ENCODE peak calls at places on chromosomes 7 and 10, in seven cellular contexts. One of them, this sample, is unnamed.

GRCh38 chr7:78742694-78743093 is 710.8 kb downstream of the MAGI2 start:
- DNase-seq in epithelial cell of esophagus: no peak
- DNase-seq in A549: no peak
- DNase-seq in brain microvascular endothelial cell: no peak
- DNase-seq in A673: no peak
- DNase-seq in left ventricle myocardium inferior: no peak
- DNase-seq in choroid plexus epithelial cell: no peak
- DNase-seq in this sample: no peak

GRCh38 chr10:94194256-94194655 is 168.5 kb downstream of the NOC3L start:
- DNase-seq in A673: peak; percentile 22
- DNase-seq in left ventricle myocardium inferior: no peak
- DNase-seq in epithelial cell of esophagus: peak; percentile 82
- DNase-seq in A549: peak; percentile 35
- DNase-seq in brain microvascular endothelial cell: peak; percentile 49
- DNase-seq in choroid plexus epithelial cell: peak; percentile 56
- DNase-seq in this sample: no peak

GRCh38 chr7:28564755-28565374 is 152.5 kb downstream of the CREB5 start:
- DNase-seq in brain microvascular endothelial cell: no peak
- DNase-seq in choroid plexus epithelial cell: no peak
- DNase-seq in A673: no peak
- DNase-seq in A549: no peak
- DNase-seq in left ventricle myocardium inferior: no peak
- DNase-seq in epithelial cell of esophagus: no peak
- DNase-seq in this sample: no peak

GRCh38 chr7:30559566-30559965 is 35.1 kb upstream of the GARS1 start:
- DNase-seq in epithelial cell of esophagus: peak; percentile 62
- DNase-seq in A549: no peak
- DNase-seq in brain microvascular endothelial cell: no peak
- DNase-seq in choroid plexus epithelial cell: no peak
- DNase-seq in left ventricle myocardium inferior: no peak
- DNase-seq in A673: no peak
- DNase-seq in this sample: no peak

GRCh38 chr7:110813986-110814385 is 276.9 kb upstream of the LRRN3 start:
- DNase-seq in epithelial cell of esophagus: no peak
- DNase-seq in brain microvascular endothelial cell: no peak
- DNase-seq in A549: no peak
- DNase-seq in left ventricle myocardium inferior: no peak
- DNase-seq in A673: no peak
- DNase-seq in choroid plexus epithelial cell: no peak
- DNase-seq in this sample: no peak

GRCh38 chr7:18497800-18498199 is 2.3 kb downstream of the HDAC9 start:
- DNase-seq in choroid plexus epithelial cell: no peak
- DNase-seq in A673: no peak
- DNase-seq in A549: no peak
- DNase-seq in left ventricle myocardium inferior: no peak
- DNase-seq in epithelial cell of esophagus: no peak
- DNase-seq in brain microvascular endothelial cell: no peak
- DNase-seq in this sample: no peak

GRCh38 chr7:76108540-76109233 is 60.8 kb downstream of the MDH2 start:
- DNase-seq in A673: no peak
- DNase-seq in left ventricle myocardium inferior: no peak
- DNase-seq in epithelial cell of esophagus: peak; percentile 60
- DNase-seq in A549: peak; percentile 94
- DNase-seq in choroid plexus epithelial cell: peak; percentile 56
- DNase-seq in brain microvascular endothelial cell: peak; percentile 53
- DNase-seq in this sample: no peak

GRCh38 chr10:14556285-14556956 is 218.3 kb downstream of the FAM107B start:
- DNase-seq in left ventricle myocardium inferior: no peak
- DNase-seq in A673: no peak
- DNase-seq in A549: peak; percentile 48
- DNase-seq in choroid plexus epithelial cell: peak; percentile 73
- DNase-seq in brain microvascular endothelial cell: peak; percentile 60
- DNase-seq in epithelial cell of esophagus: no peak
- DNase-seq in this sample: no peak

GRCh38 chr10:71725998-71726672 is 6.6 kb upstream of the C10orf105 start:
- DNase-seq in A673: no peak
- DNase-seq in choroid plexus epithelial cell: peak; percentile 62
- DNase-seq in brain microvascular endothelial cell: peak; percentile 38
- DNase-seq in epithelial cell of esophagus: peak; percentile 27
- DNase-seq in left ventricle myocardium inferior: no peak
- DNase-seq in A549: peak; percentile 55
- DNase-seq in this sample: no peak

GRCh38 chr7:77651544-77652162 is 44.6 kb upstream of the RSBN1L start:
- DNase-seq in brain microvascular endothelial cell: peak; percentile 29
- DNase-seq in choroid plexus epithelial cell: peak; percentile 66
- DNase-seq in epithelial cell of esophagus: peak; percentile 37
- DNase-seq in left ventricle myocardium inferior: no peak
- DNase-seq in A549: peak; percentile 32
- DNase-seq in A673: peak; percentile 58
- DNase-seq in this sample: no peak

GRCh38 chr7:159078911-159079270 is 65.8 kb downstream of the VIPR2 start:
- DNase-seq in left ventricle myocardium inferior: no peak
- DNase-seq in epithelial cell of esophagus: no peak
- DNase-seq in choroid plexus epithelial cell: no peak
- DNase-seq in brain microvascular endothelial cell: no peak
- DNase-seq in A549: no peak
- DNase-seq in A673: no peak
- DNase-seq in this sample: no peak

GRCh38 chr7:151056286-151057037 is 1.2 kb downstream of the CDK5 start:
- DNase-seq in A673: no peak
- DNase-seq in brain microvascular endothelial cell: no peak
- DNase-seq in left ventricle myocardium inferior: no peak
- DNase-seq in epithelial cell of esophagus: peak; percentile 47
- DNase-seq in choroid plexus epithelial cell: no peak
- DNase-seq in A549: no peak
- DNase-seq in this sample: no peak

GRCh38 chr10:103470755-103471653 is 8.0 kb downstream of the CALHM3 start:
- DNase-seq in epithelial cell of esophagus: no peak
- DNase-seq in A673: no peak
- DNase-seq in brain microvascular endothelial cell: no peak
- DNase-seq in left ventricle myocardium inferior: no peak
- DNase-seq in A549: no peak
- DNase-seq in choroid plexus epithelial cell: no peak
- DNase-seq in this sample: no peak

GRCh38 chr10:97939446-97939990 is 89.9 kb downstream of the GOLGA7B start:
- DNase-seq in epithelial cell of esophagus: peak; percentile 42
- DNase-seq in left ventricle myocardium inferior: no peak
- DNase-seq in A673: no peak
- DNase-seq in choroid plexus epithelial cell: no peak
- DNase-seq in A549: no peak
- DNase-seq in brain microvascular endothelial cell: no peak
- DNase-seq in this sample: no peak

GRCh38 chr10:32982293-32982709 is 24.3 kb upstream of the ITGB1 start:
- DNase-seq in epithelial cell of esophagus: peak; percentile 72
- DNase-seq in left ventricle myocardium inferior: no peak
- DNase-seq in A673: no peak
- DNase-seq in choroid plexus epithelial cell: peak; percentile 90
- DNase-seq in brain microvascular endothelial cell: peak; percentile 94
- DNase-seq in A549: peak; percentile 93
- DNase-seq in this sample: no peak

GRCh38 chr10:60549686-60550085 is 160.0 kb upstream of the ANK3 start:
- DNase-seq in left ventricle myocardium inferior: no peak
- DNase-seq in brain microvascular endothelial cell: no peak
- DNase-seq in choroid plexus epithelial cell: peak; percentile 70
- DNase-seq in A673: peak; percentile 51
- DNase-seq in epithelial cell of esophagus: peak; percentile 65
- DNase-seq in A549: peak; percentile 48
- DNase-seq in this sample: no peak
- TF ChIP-seq CTCF in left ventricle myocardium inferior: peak; percentile 51
- TF ChIP-seq CTCF in brain microvascular endothelial cell: peak; percentile 33
- TF ChIP-seq CTCF in choroid plexus epithelial cell: peak; percentile 53
- TF ChIP-seq CTCF in A673: peak; percentile 60
- TF ChIP-seq CTCF in epithelial cell of esophagus: peak; percentile 56
- TF ChIP-seq CTCF in A549: peak; percentile 58
- TF ChIP-seq CTCF in this sample: no peak

GRCh38 chr10:67433276-67433675 is 262.7 kb downstream of the CTNNA3 start:
- DNase-seq in A673: no peak
- DNase-seq in A549: no peak
- DNase-seq in left ventricle myocardium inferior: no peak
- DNase-seq in epithelial cell of esophagus: no peak
- DNase-seq in choroid plexus epithelial cell: no peak
- DNase-seq in brain microvascular endothelial cell: no peak
- DNase-seq in this sample: no peak

GRCh38 chr10:67438605-67439258 is 257.3 kb downstream of the CTNNA3 start:
- DNase-seq in A549: peak; percentile 1
- DNase-seq in brain microvascular endothelial cell: no peak
- DNase-seq in epithelial cell of esophagus: no peak
- DNase-seq in A673: no peak
- DNase-seq in choroid plexus epithelial cell: no peak
- DNase-seq in left ventricle myocardium inferior: no peak
- DNase-seq in this sample: no peak
- TF ChIP-seq CTCF in A549: no peak
- TF ChIP-seq CTCF in brain microvascular endothelial cell: no peak
- TF ChIP-seq CTCF in epithelial cell of esophagus: no peak
- TF ChIP-seq CTCF in A673: no peak
- TF ChIP-seq CTCF in choroid plexus epithelial cell: no peak
- TF ChIP-seq CTCF in left ventricle myocardium inferior: no peak
- TF ChIP-seq CTCF in this sample: no peak

GRCh38 chr10:27072436-27073114 is 27.7 kb downstream of the ANKRD26 start:
- DNase-seq in brain microvascular endothelial cell: no peak
- DNase-seq in choroid plexus epithelial cell: peak; percentile 9
- DNase-seq in A549: peak; percentile 27
- DNase-seq in epithelial cell of esophagus: no peak
- DNase-seq in left ventricle myocardium inferior: no peak
- DNase-seq in A673: peak; percentile 19
- DNase-seq in this sample: no peak
- TF ChIP-seq CTCF in brain microvascular endothelial cell: peak; percentile 20
- TF ChIP-seq CTCF in choroid plexus epithelial cell: peak; percentile 21
- TF ChIP-seq CTCF in A549: no peak
- TF ChIP-seq CTCF in epithelial cell of esophagus: peak; percentile 11
- TF ChIP-seq CTCF in left ventricle myocardium inferior: no peak
- TF ChIP-seq CTCF in A673: peak; percentile 39
- TF ChIP-seq CTCF in this sample: no peak

GRCh38 chr7:156504006-156504405 is 136.6 kb upstream of the RNF32 start:
- DNase-seq in A549: no peak
- DNase-seq in A673: no peak
- DNase-seq in left ventricle myocardium inferior: no peak
- DNase-seq in choroid plexus epithelial cell: no peak
- DNase-seq in epithelial cell of esophagus: no peak
- DNase-seq in brain microvascular endothelial cell: no peak
- DNase-seq in this sample: no peak

GRCh38 chr7:156505876-156506275 is 134.7 kb upstream of the RNF32 start:
- DNase-seq in choroid plexus epithelial cell: no peak
- DNase-seq in A549: no peak
- DNase-seq in left ventricle myocardium inferior: no peak
- DNase-seq in brain microvascular endothelial cell: no peak
- DNase-seq in epithelial cell of esophagus: no peak
- DNase-seq in A673: no peak
- DNase-seq in this sample: no peak

GRCh38 chr7:156504687-156505545 is 135.7 kb upstream of the RNF32 start:
- DNase-seq in A549: no peak
- DNase-seq in brain microvascular endothelial cell: no peak
- DNase-seq in choroid plexus epithelial cell: no peak
- DNase-seq in left ventricle myocardium inferior: no peak
- DNase-seq in epithelial cell of esophagus: no peak
- DNase-seq in A673: no peak
- DNase-seq in this sample: no peak

GRCh38 chr7:156499247-156499881 is 141.2 kb upstream of the RNF32 start:
- DNase-seq in A549: no peak
- DNase-seq in left ventricle myocardium inferior: no peak
- DNase-seq in epithelial cell of esophagus: no peak
- DNase-seq in choroid plexus epithelial cell: no peak
- DNase-seq in brain microvascular endothelial cell: no peak
- DNase-seq in A673: no peak
- DNase-seq in this sample: no peak

GRCh38 chr7:156503195-156503594 is 137.4 kb upstream of the RNF32 start:
- DNase-seq in epithelial cell of esophagus: no peak
- DNase-seq in brain microvascular endothelial cell: no peak
- DNase-seq in left ventricle myocardium inferior: no peak
- DNase-seq in choroid plexus epithelial cell: peak; percentile 1
- DNase-seq in A549: no peak
- DNase-seq in A673: no peak
- DNase-seq in this sample: no peak
- TF ChIP-seq CTCF in epithelial cell of esophagus: no peak
- TF ChIP-seq CTCF in brain microvascular endothelial cell: no peak
- TF ChIP-seq CTCF in left ventricle myocardium inferior: no peak
- TF ChIP-seq CTCF in choroid plexus epithelial cell: no peak
- TF ChIP-seq CTCF in A549: peak; percentile 6
- TF ChIP-seq CTCF in A673: no peak
- TF ChIP-seq CTCF in this sample: no peak

GRCh38 chr7:91033574-91033973 is 230.7 kb upstream of the FZD1 start:
- DNase-seq in left ventricle myocardium inferior: no peak
- DNase-seq in brain microvascular endothelial cell: no peak
- DNase-seq in A549: no peak
- DNase-seq in choroid plexus epithelial cell: no peak
- DNase-seq in epithelial cell of esophagus: no peak
- DNase-seq in A673: peak; percentile 42
- DNase-seq in this sample: no peak
- TF ChIP-seq CTCF in left ventricle myocardium inferior: no peak
- TF ChIP-seq CTCF in brain microvascular endothelial cell: no peak
- TF ChIP-seq CTCF in A549: no peak
- TF ChIP-seq CTCF in choroid plexus epithelial cell: no peak
- TF ChIP-seq CTCF in epithelial cell of esophagus: no peak
- TF ChIP-seq CTCF in A673: no peak
- TF ChIP-seq CTCF in this sample: no peak

DNA sequence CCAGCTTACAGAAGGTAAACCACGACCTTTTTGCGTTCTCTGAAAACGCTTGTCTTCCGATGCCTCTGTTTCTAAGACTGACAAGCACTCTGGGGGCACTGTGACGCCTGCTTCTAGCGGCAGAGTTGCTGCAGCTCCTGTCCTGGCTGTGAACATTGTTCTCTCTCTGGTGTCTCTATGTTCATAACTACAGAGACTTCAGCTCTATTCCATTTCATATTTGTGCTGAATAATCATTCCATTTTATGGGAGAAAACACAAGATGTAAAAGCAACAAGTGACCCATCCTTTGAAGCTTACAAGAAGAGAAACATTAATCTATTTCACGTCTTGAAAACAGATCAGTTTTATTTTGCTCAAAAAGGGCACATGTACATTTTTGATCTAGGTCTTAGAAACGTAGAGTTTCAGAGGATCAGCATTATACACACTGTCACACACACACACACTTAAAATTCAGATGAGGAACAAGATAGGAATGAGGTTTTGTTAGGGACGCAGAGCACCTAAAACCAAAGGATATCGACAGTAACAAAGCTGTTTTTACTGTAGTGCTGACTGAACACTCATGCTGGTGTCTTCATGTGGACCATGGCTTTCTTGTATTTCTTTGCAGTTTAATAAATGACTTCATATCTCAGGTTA is 3.0 kb downstream of the IKZF1 start:
- DNase-seq in left ventricle myocardium inferior: no peak
- DNase-seq in epithelial cell of esophagus: no peak
- DNase-seq in A673: no peak
- DNase-seq in choroid plexus epithelial cell: no peak
- DNase-seq in A549: no peak
- DNase-seq in brain microvascular endothelial cell: no peak
- DNase-seq in this sample: no peak
- TF ChIP-seq CTCF in left ventricle myocardium inferior: no peak
- TF ChIP-seq CTCF in epithelial cell of esophagus: no peak
- TF ChIP-seq CTCF in A673: no peak
- TF ChIP-seq CTCF in choroid plexus epithelial cell: no peak
- TF ChIP-seq CTCF in A549: no peak
- TF ChIP-seq CTCF in brain microvascular endothelial cell: no peak
- TF ChIP-seq CTCF in this sample: no peak

This sample was measured in omental fat pad.